ENCODE peak calls at places on chromosome 20, in seven cellular contexts. C is aorta; L is CD8-positive, alpha-beta T cell; H is fibroblast of lung; Q is lung; I is CD4-positive, CD25-positive, alpha-beta regulatory T cell; V is lower lobe of right lung. P is an unnamed sample. For H3K4me1, the result is how much of the 10 kb centered on the place peaks cover.

GRCh38 chr20:34098570-34098969 is 13.5 kb downstream of the EIF2S2 start:
- DNase-seq in Q (no peak), L (no peak), C (no peak), H (no peak), I (no peak), V (no peak), P (no peak)

GRCh38 chr20:56788041-56788670 is 159.1 kb downstream of the TFAP2C start:
- DNase-seq in L (no peak), V (no peak), C (no peak), Q (peak), I (no peak), H (peak), P (no peak)

GRCh38 chr20:10408427-10408826 is 25.6 kb downstream of the MKKS start:
- DNase-seq in L (no peak), H (no peak), Q (no peak), V (no peak), C (no peak), I (no peak), P (no peak)

GRCh38 chr20:2750343-2751251 is 49.8 kb downstream of the CPXM1 start:
- DNase-seq in I (no peak), C (peak), L (no peak), V (peak), Q (peak), H (peak), P (no peak)

GRCh38 chr20:48595495-48596475 is 232.0 kb downstream of the PREX1 start:
- DNase-seq in L (no peak), H (no peak), I (no peak), Q (no peak), V (peak), C (peak), P (no peak)

GRCh38 chr20:7770578-7770977 is 169.7 kb downstream of the HAO1 start:
- DNase-seq in C (no peak), L (no peak), I (no peak), V (no peak), Q (no peak), H (no peak), P (no peak)

GRCh38 chr20:58511861-58512260 is 3.3 kb downstream of the APCDD1L start:
- DNase-seq in L (no peak), Q (no peak), V (no peak), H (peak), I (no peak), C (no peak), P (no peak)

GRCh38 chr20:2429061-2429460 is 41.5 kb downstream of the SNRPB start:
- DNase-seq in L (no peak), C (no peak), H (no peak), Q (no peak), V (no peak), I (no peak), P (no peak)

GRCh38 chr20:23646106-23646958 is 8.6 kb upstream of the CST3 start:
- DNase-seq in L (no peak), H (no peak), V (no peak), I (no peak), Q (no peak), C (no peak), P (no peak)

GRCh38 chr20:34891166-34892062 is 15.0 kb downstream of the ACSS2 start:
- DNase-seq in H (peak), L (no peak), V (no peak), C (no peak), I (no peak), Q (no peak), P (no peak)

GRCh38 chr20:63648895-63649589 is 4.2 kb downstream of the STMN3 start:
- DNase-seq in H (no peak), C (no peak), Q (no peak), L (no peak), V (no peak), I (no peak), P (no peak)

GRCh38 chr20:62349537-62350097 is 17.5 kb downstream of the LAMA5 start:
- DNase-seq in V (no peak), C (no peak), I (no peak), Q (no peak), L (no peak), H (no peak), P (no peak)

GRCh38 chr20:52746190-52746589 is 226.0 kb upstream of the TSHZ2 start:
- DNase-seq in C (no peak), H (no peak), I (no peak), Q (no peak), V (no peak), L (no peak), P (no peak)

GRCh38 chr20:1075564-1075963 is 42.8 kb upstream of the PSMF1 start:
- DNase-seq in Q (no peak), L (no peak), H (no peak), I (no peak), C (no peak), V (no peak), P (no peak)

GRCh38 chr20:57501461-57502330 is 23.2 kb downstream of the CTCFL start:
- DNase-seq in L (no peak), V (no peak), I (no peak), Q (no peak), H (no peak), C (no peak), P (no peak)

GRCh38 chr20:31720486-31721407 is 1.9 kb downstream of the BCL2L1 start:
- DNase-seq in H (no peak), C (no peak), V (no peak), Q (no peak), I (no peak), L (no peak), P (peak)
- H3K4me1 ChIP-seq in H (under half), C (under half), V (half or more), Q (under half), I (half or more), L (half or more), P (under half)

GRCh38 chr20:24992420-24993205 is at the start of gene APMAP:
- DNase-seq in C (peak), Q (peak), L (peak), I (peak), H (peak), V (peak), P (peak)
- H3K4me1 ChIP-seq in C (under half), Q (under half), L (under half), I (under half), H (under half), V (under half), P (half or more)

GRCh38 chr20:46401478-46401860 is 4.9 kb downstream of the ELMO2 start:
- DNase-seq in L (no peak), I (no peak), H (no peak), Q (no peak), C (no peak), V (no peak), P (no peak)

GRCh38 chr20:46400253-46400652 is 6.2 kb downstream of the ELMO2 start:
- DNase-seq in C (no peak), L (no peak), H (peak), Q (no peak), V (no peak), I (no peak), P (peak)

GRCh38 chr20:46400828-46401477 is 5.5 kb downstream of the ELMO2 start:
- DNase-seq in Q (no peak), C (no peak), H (peak), V (no peak), L (peak), I (peak), P (peak)

GRCh38 chr20:46398963-46399362 is 7.5 kb downstream of the ELMO2 start:
- DNase-seq in L (no peak), V (no peak), I (no peak), H (no peak), Q (no peak), C (no peak), P (no peak)

DNA sequence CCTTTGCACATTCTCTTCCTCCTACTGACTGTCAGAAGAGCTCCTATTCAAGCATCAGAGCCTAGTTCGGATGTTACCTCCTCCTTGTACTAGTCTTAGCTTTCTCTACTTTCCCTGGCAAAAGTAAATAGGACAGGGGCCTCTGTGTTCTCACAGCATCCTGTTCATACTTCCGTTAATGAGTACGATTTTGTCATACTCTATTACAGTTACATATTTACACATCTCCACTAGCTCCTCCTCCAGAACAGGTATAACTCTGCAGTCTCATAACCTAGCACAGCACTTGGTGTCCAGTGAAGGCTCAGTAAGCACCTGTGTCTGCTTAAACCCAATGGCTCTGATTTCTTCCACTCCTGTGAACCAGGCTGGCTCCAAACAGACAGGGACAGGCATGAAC is 7.0 kb downstream of the ELMO2 start:
- DNase-seq in L (no peak), C (no peak), Q (no peak), V (no peak), H (no peak), I (no peak), P (no peak)
- H3K4me1 ChIP-seq in L (half or more), C (under half), Q (under half), V (half or more), H (under half), I (half or more), P (half or more)

DNA sequence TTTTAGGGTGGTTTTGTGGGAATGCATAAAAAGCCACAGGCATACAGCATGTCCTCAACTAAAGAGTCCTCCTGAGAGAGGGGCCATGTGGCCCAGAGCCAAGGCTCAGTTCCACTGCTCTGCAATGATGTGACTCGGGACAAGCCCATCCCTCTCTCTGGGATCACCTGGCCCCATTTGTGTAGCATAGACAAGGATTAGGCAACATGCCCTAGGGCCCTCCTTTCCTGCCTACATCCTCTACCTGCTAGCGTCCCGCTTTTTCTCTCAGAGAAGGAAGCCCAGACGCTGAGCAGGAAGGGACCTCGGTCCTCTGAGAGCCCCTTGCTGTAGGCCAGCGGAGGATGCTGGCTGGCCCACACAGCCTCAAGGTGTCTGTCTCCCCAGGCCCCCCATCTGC is 8.8 kb downstream of the TGM2 start:
- DNase-seq in I (no peak), V (peak), H (no peak), L (no peak), C (no peak), Q (no peak), P (no peak)
- H3K4me1 ChIP-seq in I (under half), V (half or more), H (under half), L (under half), C (under half), Q (under half), P (half or more)

GRCh38 chr20:17542993-17543412 is 11.8 kb upstream of the BFSP1 start:
- DNase-seq in I (no peak), L (no peak), C (no peak), H (peak), V (no peak), Q (no peak), P (no peak)

GRCh38 chr20:17543531-17543961 is 12.4 kb upstream of the BFSP1 start:
- DNase-seq in L (no peak), I (no peak), V (no peak), C (no peak), H (peak), Q (no peak), P (no peak)

GRCh38 chr20:17541596-17541995 is 10.4 kb upstream of the BFSP1 start:
- DNase-seq in I (no peak), Q (no peak), H (no peak), V (no peak), L (no peak), C (no peak), P (no peak)

GRCh38 chr20:17541996-17542395 is 10.8 kb upstream of the BFSP1 start:
- DNase-seq in L (no peak), H (peak), C (no peak), I (no peak), V (no peak), Q (peak), P (peak)

DNA sequence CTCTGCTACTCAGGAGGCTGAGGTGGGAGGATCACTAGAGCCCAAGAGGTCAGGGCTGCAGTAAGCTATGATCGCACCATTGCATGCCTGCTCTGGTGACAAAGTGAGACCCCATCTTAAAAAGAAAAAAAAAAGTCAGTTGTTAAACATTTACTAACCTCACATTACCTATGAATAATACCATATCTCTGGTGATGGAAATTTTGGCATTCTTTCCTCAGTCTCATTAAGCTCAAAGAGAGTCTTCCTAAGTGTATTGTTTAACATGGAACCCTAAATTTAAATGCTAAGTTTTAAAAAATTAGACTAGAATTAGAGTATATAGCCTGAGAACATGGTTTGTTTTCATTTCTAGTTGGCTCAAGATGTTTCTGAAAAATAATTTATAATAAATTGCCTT is 11.3 kb upstream of the BFSP1 start:
- DNase-seq in H (peak), I (no peak), V (no peak), Q (no peak), C (no peak), L (no peak), P (no peak)
- H3K4me1 ChIP-seq in H (under half), I (under half), V (under half), Q (under half), C (under half), L (under half), P (under half)

GRCh38 chr20:44552568-44552949 is 29.8 kb upstream of the PKIG start:
- DNase-seq in L (no peak), C (no peak), I (no peak), V (no peak), Q (no peak), H (no peak), P (no peak)

GRCh38 chr20:44552039-44552438 is 30.2 kb upstream of the SERINC3 start:
- DNase-seq in L (no peak), C (no peak), H (no peak), V (no peak), Q (no peak), I (no peak), P (no peak)

GRCh38 chr20:44548171-44548678 is 26.4 kb upstream of the SERINC3 start:
- DNase-seq in I (no peak), L (no peak), H (no peak), V (no peak), C (no peak), Q (no peak), P (no peak)

GRCh38 chr20:44547419-44547818 is 25.5 kb upstream of the SERINC3 start:
- DNase-seq in Q (no peak), V (no peak), H (no peak), C (no peak), L (no peak), I (no peak), P (no peak)

DNA sequence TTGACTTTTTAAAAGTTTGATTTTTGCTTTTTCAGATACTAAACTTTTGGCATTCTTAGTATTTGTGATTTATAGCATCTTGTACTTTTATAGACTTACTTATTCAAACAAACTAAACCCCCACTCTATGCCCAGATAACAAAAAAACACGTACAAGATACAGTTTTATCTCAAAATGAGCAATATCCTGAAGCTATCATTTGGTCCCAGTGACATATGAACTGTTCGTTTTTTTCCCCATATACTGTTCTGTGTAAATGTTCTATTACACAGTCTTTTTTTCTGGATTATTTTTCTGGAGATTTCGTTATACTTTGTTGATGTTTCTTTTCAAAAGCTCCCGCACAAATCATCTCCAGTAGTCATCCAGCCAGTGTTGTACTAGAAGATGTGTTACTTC is 27.3 kb upstream of the SERINC3 start:
- DNase-seq in H (no peak), Q (no peak), C (no peak), L (no peak), I (no peak), V (no peak), P (no peak)
- H3K4me1 ChIP-seq in H (under half), Q (under half), C (under half), L (under half), I (under half), V (under half), P (under half)

DNA sequence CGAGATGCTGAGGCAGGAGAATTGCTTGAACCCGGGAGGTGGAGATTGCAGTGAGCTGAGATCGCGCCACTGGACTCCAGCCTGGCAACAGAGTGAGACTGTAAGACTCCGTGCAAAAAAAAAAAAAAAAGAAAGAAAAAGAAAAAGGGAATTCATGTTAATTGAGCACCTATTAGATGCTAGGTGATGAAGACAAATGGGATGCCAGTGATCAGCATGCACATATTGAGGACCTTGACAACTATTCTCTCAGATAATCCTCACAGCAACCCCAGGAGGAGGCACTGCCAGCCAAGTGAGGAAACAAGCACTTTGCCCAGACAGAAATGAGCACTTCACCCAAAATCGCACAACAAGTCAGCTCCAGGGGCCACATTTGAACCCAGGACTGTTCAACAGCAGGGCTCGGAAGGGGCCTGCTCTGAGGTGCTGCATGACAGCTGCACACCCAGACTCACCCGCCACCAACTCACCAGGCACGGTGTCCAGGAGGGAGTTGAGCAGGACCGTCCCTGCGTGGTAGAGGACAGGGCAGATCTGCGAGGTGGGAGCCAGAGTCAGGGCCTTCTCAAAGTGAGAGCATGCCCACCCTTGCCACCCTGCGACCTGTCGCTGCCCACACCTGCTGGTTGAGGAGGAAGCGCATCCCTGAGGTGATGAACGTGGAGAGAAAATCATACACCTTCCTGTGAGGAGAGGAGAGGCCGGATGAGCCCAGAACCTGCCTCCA is 4.6 kb downstream of the PLTP start:
- DNase-seq in C (no peak), Q (no peak), L (no peak), H (no peak), V (no peak), I (no peak), P (no peak)
- H3K4me1 ChIP-seq in C (under half), Q (under half), L (under half), H (under half), V (under half), I (under half), P (under half)

GRCh38 chr20:37521091-37521771 is at the start of gene NNAT:
- DNase-seq in C (no peak), I (no peak), V (no peak), H (no peak), Q (no peak), L (peak), P (peak)

GRCh38 chr20:37523012-37523391 is 2.0 kb downstream of the NNAT start:
- DNase-seq in H (no peak), I (no peak), C (no peak), V (no peak), Q (no peak), L (no peak), P (peak)

GRCh38 chr20:37520417-37520751 is 666 bp upstream of the NNAT start:
- DNase-seq in Q (no peak), L (peak), H (no peak), C (no peak), V (no peak), I (no peak), P (no peak)

GRCh38 chr20:37524221-37524700 is 3.2 kb downstream of the NNAT start:
- DNase-seq in I (no peak), L (no peak), H (no peak), C (no peak), V (no peak), Q (no peak), P (no peak)

GRCh38 chr20:37522258-37523011 is 1.4 kb downstream of the NNAT start:
- DNase-seq in H (peak), C (no peak), L (no peak), Q (peak), V (peak), I (no peak), P (peak)
- H3K4me1 ChIP-seq in H (under half), C (under half), L (under half), Q (under half), V (half or more), I (under half), P (under half)

GRCh38 chr20:46083531-46084061 is 6.2 kb downstream of the NCOA5 start:
- DNase-seq in Q (no peak), V (no peak), H (no peak), C (no peak), L (no peak), I (no peak), P (no peak)

GRCh38 chr20:46083101-46083500 is 6.7 kb downstream of the NCOA5 start:
- DNase-seq in L (no peak), C (no peak), H (no peak), Q (no peak), I (no peak), V (no peak), P (no peak)

GRCh38 chr20:46087161-46087560 is 2.6 kb downstream of the NCOA5 start:
- DNase-seq in H (peak), I (no peak), C (no peak), L (no peak), Q (no peak), V (no peak), P (no peak)

GRCh38 chr20:46088409-46089075 is 1.2 kb downstream of the NCOA5 start:
- DNase-seq in H (peak), I (no peak), V (no peak), C (no peak), L (no peak), Q (no peak), P (peak)

GRCh38 chr20:46084805-46085792 is 4.7 kb downstream of the NCOA5 start:
- DNase-seq in H (peak), V (no peak), C (no peak), L (no peak), Q (no peak), I (no peak), P (peak)
- H3K4me1 ChIP-seq in H (under half), V (half or more), C (under half), L (half or more), Q (under half), I (half or more), P (half or more)

GRCh38 chr20:5153152-5153467 is 26.3 kb downstream of the CDS2 start:
- DNase-seq in L (no peak), C (no peak), I (no peak), H (no peak), Q (no peak), V (no peak), P (no peak)

GRCh38 chr20:5149892-5150225 is 23.1 kb downstream of the CDS2 start:
- DNase-seq in Q (no peak), I (no peak), L (no peak), C (no peak), V (no peak), H (no peak), P (no peak)

GRCh38 chr20:5148581-5148980 is 21.8 kb downstream of the CDS2 start:
- DNase-seq in C (no peak), H (no peak), Q (no peak), V (no peak), I (no peak), L (no peak), P (no peak)

GRCh38 chr20:5147193-5147592 is 20.4 kb downstream of the CDS2 start:
- DNase-seq in V (no peak), I (no peak), L (no peak), C (no peak), H (no peak), Q (no peak), P (no peak)

GRCh38 chr20:5150226-5151076 is 23.6 kb downstream of the CDS2 start:
- DNase-seq in V (no peak), H (peak), Q (no peak), L (no peak), I (no peak), C (no peak), P (no peak)
- H3K4me1 ChIP-seq in V (under half), H (under half), Q (under half), L (under half), I (under half), C (under half), P (under half)